ENCODE peak calls at places on chromosomes 11 and 22, in eight cellular contexts. Q is IMR-90; F is NCI-H1092; A is Calu3; W is glomerular endothelial cell; D is sigmoid colon; H is activated CD4-positive, alpha-beta T cell treated with anti-CD3 and anti-CD28 coated beads for 36 hours; B is T follicular helper cell. X is an unnamed sample.
A peak's percentile ranks its signal among the peaks of the same experiment; 100 is the strongest.

GRCh38 chr11:95575517-95575916 is 214.1 kb downstream of the FAM76B start:
- DNase-seq in Q (no peak), F (no peak), A (no peak), W (no peak), D (no peak), H (no peak), B (no peak), X (no peak)

GRCh38 chr11:74147199-74147929 is 23.4 kb downstream of the C2CD3 start:
- DNase-seq in Q (peak; percentile 28), F (no peak), A (peak; percentile 36), W (no peak), D (no peak), H (no peak), B (no peak), X (no peak)

GRCh38 chr11:61841636-61842332 is 13.7 kb downstream of the FADS2 start:
- DNase-seq in Q (no peak), F (no peak), A (no peak), W (no peak), D (no peak), H (no peak), B (no peak), X (no peak)

GRCh38 chr11:76048763-76049162 is 157.5 kb downstream of the WNT11 start:
- DNase-seq in Q (no peak), F (no peak), A (no peak), W (no peak), D (no peak), H (peak; percentile 34), B (no peak), X (no peak)

GRCh38 chr22:43886231-43886630 is 5.6 kb downstream of the PNPLA5 start:
- DNase-seq in Q (no peak), F (no peak), A (no peak), W (no peak), D (peak; percentile 35), H (no peak), B (no peak), X (no peak)

GRCh38 chr11:27392715-27393114 is 29.7 kb upstream of the CCDC34 start:
- DNase-seq in Q (peak; percentile 90), F (no peak), A (no peak), W (peak; percentile 47), D (no peak), H (no peak), B (no peak), X (no peak)

GRCh38 chr22:36332623-36333331 is 55.0 kb downstream of the MYH9 start:
- DNase-seq in Q (peak; percentile 83), F (no peak), A (peak; percentile 89), W (no peak), D (no peak), H (peak; percentile 83), B (peak; percentile 60), X (peak; percentile 77)

GRCh38 chr11:106262852-106263251 is 185.4 kb downstream of the AASDHPPT start:
- DNase-seq in Q (no peak), F (no peak), A (no peak), W (no peak), D (no peak), H (no peak), B (no peak), X (no peak)

GRCh38 chr11:30128269-30128932 is 102.4 kb upstream of the FSHB start:
- DNase-seq in Q (peak; percentile 60), F (peak; percentile 2), A (peak; percentile 4), W (no peak), D (no peak), H (no peak), B (no peak), X (no peak)

GRCh38 chr11:17922474-17922788 is 90.4 kb downstream of the SERGEF start:
- DNase-seq in Q (no peak), F (no peak), A (no peak), W (no peak), D (no peak), H (no peak), B (no peak), X (no peak)

GRCh38 chr11:126297004-126297403 is 6.9 kb upstream of the DCPS start:
- DNase-seq in Q (no peak), F (no peak), A (no peak), W (no peak), D (no peak), H (no peak), B (no peak), X (no peak)

GRCh38 chr11:81030186-81030585 is 1589.4 kb upstream of the TENM4 start:
- DNase-seq in Q (no peak), F (no peak), A (no peak), W (no peak), D (no peak), H (no peak), B (no peak), X (no peak)

GRCh38 chr11:48034926-48035876 is 54.8 kb downstream of the PTPRJ start:
- DNase-seq in Q (no peak), F (no peak), A (no peak), W (no peak), D (peak; percentile 93), H (no peak), B (no peak), X (no peak)

GRCh38 chr22:30297276-30298004 is 8.1 kb upstream of the CASTOR1 start:
- DNase-seq in Q (no peak), F (no peak), A (no peak), W (no peak), D (no peak), H (no peak), B (no peak), X (no peak)

GRCh38 chr22:27786253-27786898 is 15.2 kb downstream of the MN1 start:
- DNase-seq in Q (no peak), F (no peak), A (no peak), W (no peak), D (peak; percentile 84), H (no peak), B (no peak), X (no peak)

GRCh38 chr22:40668611-40669390 is 10.5 kb upstream of the MCHR1 start:
- DNase-seq in Q (peak; percentile 89), F (no peak), A (no peak), W (no peak), D (no peak), H (peak; percentile 30), B (no peak), X (no peak)

GRCh38 chr11:115194798-115195101 is 309.5 kb downstream of the CADM1 start:
- DNase-seq in Q (peak; percentile 76), F (no peak), A (no peak), W (no peak), D (no peak), H (peak; percentile 7), B (no peak), X (no peak)

GRCh38 chr22:41237707-41238569 is 2.8 kb downstream of the CHADL start:
- DNase-seq in Q (peak; percentile 13), F (peak; percentile 70), A (peak; percentile 90), W (no peak), D (peak; percentile 79), H (peak; percentile 91), B (peak; percentile 72), X (peak; percentile 82)

GRCh38 chr22:30923168-30923900 is 45.2 kb downstream of the MORC2 start:
- DNase-seq in Q (no peak), F (no peak), A (no peak), W (no peak), D (peak; percentile 45), H (no peak), B (no peak), X (no peak)

GRCh38 chr22:21444701-21445436 is 22.3 kb upstream of the TMEM191C start:
- DNase-seq in Q (no peak), F (no peak), A (no peak), W (no peak), D (peak; percentile 63), H (no peak), B (no peak), X (no peak)

GRCh38 chr22:31244943-31245451 is 32.9 kb downstream of the LIMK2 start:
- DNase-seq in Q (no peak), F (no peak), A (no peak), W (no peak), D (no peak), H (no peak), B (no peak), X (no peak)

GRCh38 chr22:29871684-29872083 is 11.3 kb upstream of the MTMR3 start:
- DNase-seq in Q (no peak), F (peak; percentile 19), A (no peak), W (no peak), D (no peak), H (no peak), B (no peak), X (no peak)

GRCh38 chr11:75673977-75674582 is 5.2 kb upstream of the MAP6 start:
- DNase-seq in Q (peak; percentile 56), F (no peak), A (no peak), W (peak; percentile 29), D (no peak), H (peak; percentile 67), B (no peak), X (no peak)

GRCh38 chr22:33242078-33242477 is 183.9 kb upstream of the SYN3 start:
- DNase-seq in Q (no peak), F (no peak), A (no peak), W (no peak), D (no peak), H (no peak), B (no peak), X (no peak)

GRCh38 chr11:47904808-47905207 is 56.7 kb upstream of the NUP160 start:
- DNase-seq in Q (no peak), F (no peak), A (no peak), W (no peak), D (no peak), H (no peak), B (no peak), X (no peak)

GRCh38 chr11:84824624-84825023 is 802.5 kb downstream of the DLG2 start:
- DNase-seq in Q (no peak), F (no peak), A (no peak), W (no peak), D (no peak), H (no peak), B (no peak), X (no peak)

X was measured in colonic mucosa.